ENCODE peak calls at places on chromosomes 11 and 22, in nine cellular contexts. Y is DMS53; S is AG04450; J is activated CD8-positive, alpha-beta T cell treated with anti-CD3 and anti-CD28 coated beads for 36 hours; D is NB4; M is OCI-LY7; R is T-helper 2 cell treated with Interferon-gamma antibody and Interleukin-4, amounts not matched to agents 5 μg/mL and 100 μg/mL, for 36 hours; Q is naive thymus-derived CD4-positive, alpha-beta T cell; B is memory B cell. F is an unnamed sample.

GRCh38 chr11:46389450-46390330 is 1.9 kb downstream of the CHRM4 start:
- DNase-seq in Y (peak), S (no peak), J (peak), D (peak), M (peak), R (peak), Q (peak), B (no peak), F (peak)

GRCh38 chr11:13143486-13144297 is 133.9 kb upstream of the BMAL1 start:
- DNase-seq in Y (peak), S (no peak), J (no peak), D (no peak), M (no peak), R (no peak), Q (no peak), B (no peak), F (peak)

GRCh38 chr11:70073881-70074371 is 4.2 kb upstream of the ANO1 start:
- DNase-seq in Y (no peak), S (no peak), J (peak), D (no peak), M (no peak), R (no peak), Q (no peak), B (no peak), F (no peak)

GRCh38 chr11:69985654-69986420 is 92.3 kb upstream of the ANO1 start:
- DNase-seq in Y (no peak), S (no peak), J (no peak), D (no peak), M (no peak), R (no peak), Q (no peak), B (no peak), F (no peak)

GRCh38 chr11:74937696-74938475 is 11.0 kb downstream of the XRRA1 start:
- DNase-seq in Y (no peak), S (no peak), J (no peak), D (no peak), M (no peak), R (no peak), Q (no peak), B (no peak), F (no peak)

GRCh38 chr22:38618682-38619081 is 37.5 kb downstream of the FAM227A start:
- DNase-seq in Y (no peak), S (no peak), J (no peak), D (no peak), M (no peak), R (no peak), Q (no peak), B (no peak), F (no peak)

GRCh38 chr11:11570823-11571222 is 51.0 kb downstream of the GALNT18 start:
- DNase-seq in Y (no peak), S (no peak), J (no peak), D (no peak), M (no peak), R (no peak), Q (no peak), B (no peak), F (no peak)

GRCh38 chr11:36449566-36450390 is 60.3 kb downstream of the TRAF6 start:
- DNase-seq in Y (peak), S (no peak), J (no peak), D (peak), M (peak), R (no peak), Q (no peak), B (no peak), F (no peak)

GRCh38 chr22:40215266-40215665 is 37.5 kb downstream of the TNRC6B start:
- DNase-seq in Y (peak), S (no peak), J (no peak), D (peak), M (peak), R (no peak), Q (no peak), B (no peak), F (no peak)

GRCh38 chr11:65859134-65859811 is 960 bp upstream of the MUS81 start:
- DNase-seq in Y (peak), S (peak), J (peak), D (peak), M (peak), R (peak), Q (peak), B (peak), F (peak)

GRCh38 chr22:43004362-43005035 is 10.4 kb downstream of the PACSIN2 start:
- DNase-seq in Y (no peak), S (no peak), J (peak), D (peak), M (no peak), R (no peak), Q (no peak), B (no peak), F (no peak)

GRCh38 chr11:120536797-120537169 is 25.2 kb downstream of the GRIK4 start:
- DNase-seq in Y (no peak), S (no peak), J (no peak), D (no peak), M (no peak), R (no peak), Q (no peak), B (no peak), F (no peak)

GRCh38 chr22:43343262-43343988 is at the start of gene SCUBE1:
- DNase-seq in Y (peak), S (no peak), J (peak), D (no peak), M (no peak), R (peak), Q (peak), B (peak), F (no peak)

GRCh38 chr11:18775492-18776292 is 15.9 kb downstream of the PTPN5 start:
- DNase-seq in Y (peak), S (no peak), J (peak), D (peak), M (peak), R (peak), Q (peak), B (peak), F (peak)

GRCh38 chr11:130428271-130428670 is at the start of gene ADAMTS8:
- DNase-seq in Y (no peak), S (no peak), J (no peak), D (peak), M (no peak), R (no peak), Q (no peak), B (no peak), F (no peak)

GRCh38 chr22:46090051-46090591 is 60.2 kb upstream of the PPARA start:
- DNase-seq in Y (no peak), S (no peak), J (no peak), D (no peak), M (no peak), R (no peak), Q (no peak), B (no peak), F (peak)

GRCh38 chr11:34318111-34319037 is 39.4 kb downstream of the ABTB2 start:
- DNase-seq in Y (peak), S (no peak), J (no peak), D (no peak), M (no peak), R (no peak), Q (no peak), B (no peak), F (peak)

GRCh38 chr11:12125609-12126149 is 15.3 kb downstream of the MICAL2 start:
- DNase-seq in Y (peak), S (no peak), J (peak), D (no peak), M (no peak), R (no peak), Q (no peak), B (no peak), F (peak)

GRCh38 chr11:122917311-122917710 is 34.8 kb downstream of the JHY start:
- DNase-seq in Y (no peak), S (no peak), J (no peak), D (no peak), M (no peak), R (no peak), Q (no peak), B (no peak), F (no peak)

GRCh38 chr11:117725048-117725734 is 71.8 kb downstream of the DSCAML1 start:
- DNase-seq in Y (no peak), S (no peak), J (no peak), D (no peak), M (no peak), R (no peak), Q (no peak), B (no peak), F (no peak)

GRCh38 chr11:33773399-33774355 is 643 bp downstream of the FBXO3 start:
- DNase-seq in Y (peak), S (no peak), J (peak), D (no peak), M (peak), R (no peak), Q (peak), B (no peak), F (peak)

GRCh38 chr11:14393889-14394288 is 34.9 kb upstream of the RRAS2 start:
- DNase-seq in Y (no peak), S (no peak), J (no peak), D (no peak), M (no peak), R (no peak), Q (no peak), B (no peak), F (no peak)

GRCh38 chr11:12161603-12162350 is 51.4 kb downstream of the MICAL2 start:
- DNase-seq in Y (no peak), S (no peak), J (no peak), D (no peak), M (no peak), R (no peak), Q (no peak), B (no peak), F (no peak)

GRCh38 chr22:49871482-49871881 is 17.8 kb downstream of the ZBED4 start:
- DNase-seq in Y (peak), S (no peak), J (no peak), D (no peak), M (no peak), R (no peak), Q (no peak), B (no peak), F (no peak)

GRCh38 chr11:121318848-121319834 is 26.6 kb downstream of the SC5D start:
- DNase-seq in Y (peak), S (peak), J (peak), D (peak), M (peak), R (no peak), Q (no peak), B (peak), F (peak)

GRCh38 chr11:117794144-117794543 is 2.9 kb downstream of the DSCAML1 start:
- DNase-seq in Y (no peak), S (no peak), J (no peak), D (no peak), M (no peak), R (no peak), Q (no peak), B (no peak), F (no peak)

GRCh38 chr11:12008790-12009616 is 577 bp upstream of the DKK3 start:
- DNase-seq in Y (peak), S (no peak), J (no peak), D (no peak), M (no peak), R (no peak), Q (no peak), B (no peak), F (no peak)

GRCh38 chr22:41288245-41288946 is 2.4 kb upstream of the RANGAP1 start:
- DNase-seq in Y (peak), S (peak), J (no peak), D (no peak), M (no peak), R (no peak), Q (no peak), B (no peak), F (peak)

F was measured in HT-29.